ENCODE peak calls at places on chromosomes 2 and 18, in six cellular contexts. One of them, this sample, is unnamed.

GRCh38 chr2:56522605-56523089 is 338.9 kb downstream of the CCDC85A start:
- DNase-seq in left cardiac atrium: peak
- DNase-seq in T-cell: no peak
- DNase-seq in HFF-Myc: peak
- DNase-seq in activated T-helper 2 cell treated with anti-CD3 and anti-CD28 coated beads, Interferon-gamma antibody, Interleukin-2, Interleukin-4, amounts not matched to agents 10 μg/mL and 5 μg/mL and 100 μg/mL, durations not matched to agents 14 hours and 24 hours and 36 hours: no peak
- DNase-seq in CD4-positive, CD25-positive, alpha-beta regulatory T cell: no peak
- DNase-seq in this sample: peak

GRCh38 chr2:71100195-71100964 is 29.6 kb downstream of the MCEE start:
- DNase-seq in T-cell: no peak
- DNase-seq in CD4-positive, CD25-positive, alpha-beta regulatory T cell: peak
- DNase-seq in left cardiac atrium: peak
- DNase-seq in HFF-Myc: peak
- DNase-seq in activated T-helper 2 cell treated with anti-CD3 and anti-CD28 coated beads, Interferon-gamma antibody, Interleukin-2, Interleukin-4, amounts not matched to agents 10 μg/mL and 5 μg/mL and 100 μg/mL, durations not matched to agents 14 hours and 24 hours and 36 hours: peak
- DNase-seq in this sample: peak

GRCh38 chr2:133844214-133844892 is 276.1 kb upstream of the NCKAP5 start:
- DNase-seq in activated T-helper 2 cell treated with anti-CD3 and anti-CD28 coated beads, Interferon-gamma antibody, Interleukin-2, Interleukin-4, amounts not matched to agents 10 μg/mL and 5 μg/mL and 100 μg/mL, durations not matched to agents 14 hours and 24 hours and 36 hours: no peak
- DNase-seq in T-cell: peak
- DNase-seq in left cardiac atrium: peak
- DNase-seq in HFF-Myc: peak
- DNase-seq in CD4-positive, CD25-positive, alpha-beta regulatory T cell: peak
- DNase-seq in this sample: no peak

GRCh38 chr18:814300-815084 is 2.5 kb upstream of the YES1 start:
- DNase-seq in left cardiac atrium: no peak
- DNase-seq in activated T-helper 2 cell treated with anti-CD3 and anti-CD28 coated beads, Interferon-gamma antibody, Interleukin-2, Interleukin-4, amounts not matched to agents 10 μg/mL and 5 μg/mL and 100 μg/mL, durations not matched to agents 14 hours and 24 hours and 36 hours: no peak
- DNase-seq in CD4-positive, CD25-positive, alpha-beta regulatory T cell: no peak
- DNase-seq in T-cell: no peak
- DNase-seq in HFF-Myc: no peak
- DNase-seq in this sample: no peak

GRCh38 chr2:135093192-135093591 is 41.1 kb downstream of the RAB3GAP1 start:
- DNase-seq in activated T-helper 2 cell treated with anti-CD3 and anti-CD28 coated beads, Interferon-gamma antibody, Interleukin-2, Interleukin-4, amounts not matched to agents 10 μg/mL and 5 μg/mL and 100 μg/mL, durations not matched to agents 14 hours and 24 hours and 36 hours: no peak
- DNase-seq in CD4-positive, CD25-positive, alpha-beta regulatory T cell: no peak
- DNase-seq in T-cell: no peak
- DNase-seq in HFF-Myc: no peak
- DNase-seq in left cardiac atrium: no peak
- DNase-seq in this sample: no peak

GRCh38 chr18:8139971-8140406 is 469.2 kb upstream of the RAB12 start:
- DNase-seq in left cardiac atrium: peak
- DNase-seq in CD4-positive, CD25-positive, alpha-beta regulatory T cell: no peak
- DNase-seq in HFF-Myc: no peak
- DNase-seq in T-cell: no peak
- DNase-seq in activated T-helper 2 cell treated with anti-CD3 and anti-CD28 coated beads, Interferon-gamma antibody, Interleukin-2, Interleukin-4, amounts not matched to agents 10 μg/mL and 5 μg/mL and 100 μg/mL, durations not matched to agents 14 hours and 24 hours and 36 hours: no peak
- DNase-seq in this sample: no peak

GRCh38 chr18:78984941-78985784 is 5.5 kb downstream of the SALL3 start:
- DNase-seq in HFF-Myc: no peak
- DNase-seq in CD4-positive, CD25-positive, alpha-beta regulatory T cell: peak
- DNase-seq in left cardiac atrium: no peak
- DNase-seq in activated T-helper 2 cell treated with anti-CD3 and anti-CD28 coated beads, Interferon-gamma antibody, Interleukin-2, Interleukin-4, amounts not matched to agents 10 μg/mL and 5 μg/mL and 100 μg/mL, durations not matched to agents 14 hours and 24 hours and 36 hours: no peak
- DNase-seq in T-cell: no peak
- DNase-seq in this sample: no peak

GRCh38 chr18:79523221-79523737 is 127.5 kb downstream of the NFATC1 start:
- DNase-seq in activated T-helper 2 cell treated with anti-CD3 and anti-CD28 coated beads, Interferon-gamma antibody, Interleukin-2, Interleukin-4, amounts not matched to agents 10 μg/mL and 5 μg/mL and 100 μg/mL, durations not matched to agents 14 hours and 24 hours and 36 hours: peak
- DNase-seq in T-cell: peak
- DNase-seq in left cardiac atrium: no peak
- DNase-seq in HFF-Myc: no peak
- DNase-seq in CD4-positive, CD25-positive, alpha-beta regulatory T cell: peak
- DNase-seq in this sample: no peak

GRCh38 chr2:85584857-85585780 is 888 bp downstream of the VAMP5 start:
- DNase-seq in left cardiac atrium: peak
- DNase-seq in HFF-Myc: peak
- DNase-seq in CD4-positive, CD25-positive, alpha-beta regulatory T cell: peak
- DNase-seq in activated T-helper 2 cell treated with anti-CD3 and anti-CD28 coated beads, Interferon-gamma antibody, Interleukin-2, Interleukin-4, amounts not matched to agents 10 μg/mL and 5 μg/mL and 100 μg/mL, durations not matched to agents 14 hours and 24 hours and 36 hours: no peak
- DNase-seq in T-cell: no peak
- DNase-seq in this sample: no peak

GRCh38 chr2:63698825-63699548 is 110.2 kb downstream of the MDH1 start:
- DNase-seq in HFF-Myc: peak
- DNase-seq in activated T-helper 2 cell treated with anti-CD3 and anti-CD28 coated beads, Interferon-gamma antibody, Interleukin-2, Interleukin-4, amounts not matched to agents 10 μg/mL and 5 μg/mL and 100 μg/mL, durations not matched to agents 14 hours and 24 hours and 36 hours: no peak
- DNase-seq in CD4-positive, CD25-positive, alpha-beta regulatory T cell: peak
- DNase-seq in left cardiac atrium: peak
- DNase-seq in T-cell: no peak
- DNase-seq in this sample: peak

GRCh38 chr2:75416420-75417342 is 144.1 kb downstream of the EVA1A start:
- DNase-seq in activated T-helper 2 cell treated with anti-CD3 and anti-CD28 coated beads, Interferon-gamma antibody, Interleukin-2, Interleukin-4, amounts not matched to agents 10 μg/mL and 5 μg/mL and 100 μg/mL, durations not matched to agents 14 hours and 24 hours and 36 hours: no peak
- DNase-seq in HFF-Myc: no peak
- DNase-seq in left cardiac atrium: no peak
- DNase-seq in CD4-positive, CD25-positive, alpha-beta regulatory T cell: peak
- DNase-seq in T-cell: no peak
- DNase-seq in this sample: no peak

GRCh38 chr2:152600698-152601097 is 116.6 kb downstream of the PRPF40A start:
- DNase-seq in activated T-helper 2 cell treated with anti-CD3 and anti-CD28 coated beads, Interferon-gamma antibody, Interleukin-2, Interleukin-4, amounts not matched to agents 10 μg/mL and 5 μg/mL and 100 μg/mL, durations not matched to agents 14 hours and 24 hours and 36 hours: no peak
- DNase-seq in CD4-positive, CD25-positive, alpha-beta regulatory T cell: no peak
- DNase-seq in HFF-Myc: no peak
- DNase-seq in T-cell: no peak
- DNase-seq in left cardiac atrium: no peak
- DNase-seq in this sample: no peak

GRCh38 chr18:37669991-37670534 is 104.5 kb upstream of the CELF4 start:
- DNase-seq in T-cell: no peak
- DNase-seq in CD4-positive, CD25-positive, alpha-beta regulatory T cell: no peak
- DNase-seq in left cardiac atrium: no peak
- DNase-seq in activated T-helper 2 cell treated with anti-CD3 and anti-CD28 coated beads, Interferon-gamma antibody, Interleukin-2, Interleukin-4, amounts not matched to agents 10 μg/mL and 5 μg/mL and 100 μg/mL, durations not matched to agents 14 hours and 24 hours and 36 hours: no peak
- DNase-seq in HFF-Myc: no peak
- DNase-seq in this sample: no peak

GRCh38 chr2:121266543-121267106 is 18.4 kb downstream of the TFCP2L1 start:
- DNase-seq in left cardiac atrium: no peak
- DNase-seq in T-cell: no peak
- DNase-seq in HFF-Myc: no peak
- DNase-seq in activated T-helper 2 cell treated with anti-CD3 and anti-CD28 coated beads, Interferon-gamma antibody, Interleukin-2, Interleukin-4, amounts not matched to agents 10 μg/mL and 5 μg/mL and 100 μg/mL, durations not matched to agents 14 hours and 24 hours and 36 hours: no peak
- DNase-seq in CD4-positive, CD25-positive, alpha-beta regulatory T cell: no peak
- DNase-seq in this sample: no peak

GRCh38 chr2:230814616-230815015 is 50.1 kb upstream of the ITM2C start:
- DNase-seq in activated T-helper 2 cell treated with anti-CD3 and anti-CD28 coated beads, Interferon-gamma antibody, Interleukin-2, Interleukin-4, amounts not matched to agents 10 μg/mL and 5 μg/mL and 100 μg/mL, durations not matched to agents 14 hours and 24 hours and 36 hours: no peak
- DNase-seq in CD4-positive, CD25-positive, alpha-beta regulatory T cell: peak
- DNase-seq in left cardiac atrium: no peak
- DNase-seq in T-cell: no peak
- DNase-seq in HFF-Myc: no peak
- DNase-seq in this sample: no peak

GRCh38 chr18:79581406-79581805 is 98.2 kb upstream of the CTDP1 start:
- DNase-seq in HFF-Myc: no peak
- DNase-seq in activated T-helper 2 cell treated with anti-CD3 and anti-CD28 coated beads, Interferon-gamma antibody, Interleukin-2, Interleukin-4, amounts not matched to agents 10 μg/mL and 5 μg/mL and 100 μg/mL, durations not matched to agents 14 hours and 24 hours and 36 hours: no peak
- DNase-seq in T-cell: no peak
- DNase-seq in CD4-positive, CD25-positive, alpha-beta regulatory T cell: no peak
- DNase-seq in left cardiac atrium: no peak
- DNase-seq in this sample: no peak

GRCh38 chr2:236607471-236608307 is 38.1 kb downstream of the ACKR3 start:
- DNase-seq in CD4-positive, CD25-positive, alpha-beta regulatory T cell: no peak
- DNase-seq in T-cell: no peak
- DNase-seq in activated T-helper 2 cell treated with anti-CD3 and anti-CD28 coated beads, Interferon-gamma antibody, Interleukin-2, Interleukin-4, amounts not matched to agents 10 μg/mL and 5 μg/mL and 100 μg/mL, durations not matched to agents 14 hours and 24 hours and 36 hours: no peak
- DNase-seq in HFF-Myc: peak
- DNase-seq in left cardiac atrium: no peak
- DNase-seq in this sample: no peak

GRCh38 chr2:132404056-132404455 is 12.5 kb upstream of the GPR39 start:
- DNase-seq in CD4-positive, CD25-positive, alpha-beta regulatory T cell: no peak
- DNase-seq in left cardiac atrium: no peak
- DNase-seq in activated T-helper 2 cell treated with anti-CD3 and anti-CD28 coated beads, Interferon-gamma antibody, Interleukin-2, Interleukin-4, amounts not matched to agents 10 μg/mL and 5 μg/mL and 100 μg/mL, durations not matched to agents 14 hours and 24 hours and 36 hours: no peak
- DNase-seq in HFF-Myc: no peak
- DNase-seq in T-cell: no peak
- DNase-seq in this sample: no peak

GRCh38 chr2:102074167-102074778 is 68.3 kb upstream of the IL1R1 start:
- DNase-seq in T-cell: no peak
- DNase-seq in left cardiac atrium: no peak
- DNase-seq in HFF-Myc: no peak
- DNase-seq in CD4-positive, CD25-positive, alpha-beta regulatory T cell: no peak
- DNase-seq in activated T-helper 2 cell treated with anti-CD3 and anti-CD28 coated beads, Interferon-gamma antibody, Interleukin-2, Interleukin-4, amounts not matched to agents 10 μg/mL and 5 μg/mL and 100 μg/mL, durations not matched to agents 14 hours and 24 hours and 36 hours: no peak
- DNase-seq in this sample: no peak

GRCh38 chr18:79776674-79777073 is 21.1 kb upstream of the KCNG2 start:
- DNase-seq in activated T-helper 2 cell treated with anti-CD3 and anti-CD28 coated beads, Interferon-gamma antibody, Interleukin-2, Interleukin-4, amounts not matched to agents 10 μg/mL and 5 μg/mL and 100 μg/mL, durations not matched to agents 14 hours and 24 hours and 36 hours: no peak
- DNase-seq in left cardiac atrium: no peak
- DNase-seq in T-cell: no peak
- DNase-seq in HFF-Myc: no peak
- DNase-seq in CD4-positive, CD25-positive, alpha-beta regulatory T cell: no peak
- DNase-seq in this sample: no peak

GRCh38 chr2:3399829-3400228 is 20.3 kb downstream of the TRAPPC12 start:
- DNase-seq in activated T-helper 2 cell treated with anti-CD3 and anti-CD28 coated beads, Interferon-gamma antibody, Interleukin-2, Interleukin-4, amounts not matched to agents 10 μg/mL and 5 μg/mL and 100 μg/mL, durations not matched to agents 14 hours and 24 hours and 36 hours: no peak
- DNase-seq in T-cell: no peak
- DNase-seq in HFF-Myc: no peak
- DNase-seq in left cardiac atrium: peak
- DNase-seq in CD4-positive, CD25-positive, alpha-beta regulatory T cell: no peak
- DNase-seq in this sample: no peak

GRCh38 chr2:215796160-215796559 is 217.2 kb downstream of the MREG start:
- DNase-seq in T-cell: no peak
- DNase-seq in activated T-helper 2 cell treated with anti-CD3 and anti-CD28 coated beads, Interferon-gamma antibody, Interleukin-2, Interleukin-4, amounts not matched to agents 10 μg/mL and 5 μg/mL and 100 μg/mL, durations not matched to agents 14 hours and 24 hours and 36 hours: no peak
- DNase-seq in CD4-positive, CD25-positive, alpha-beta regulatory T cell: no peak
- DNase-seq in HFF-Myc: peak
- DNase-seq in left cardiac atrium: no peak
- DNase-seq in this sample: peak

GRCh38 chr2:182301093-182301492 is 125.7 kb downstream of the PDE1A start:
- DNase-seq in CD4-positive, CD25-positive, alpha-beta regulatory T cell: no peak
- DNase-seq in left cardiac atrium: no peak
- DNase-seq in HFF-Myc: no peak
- DNase-seq in activated T-helper 2 cell treated with anti-CD3 and anti-CD28 coated beads, Interferon-gamma antibody, Interleukin-2, Interleukin-4, amounts not matched to agents 10 μg/mL and 5 μg/mL and 100 μg/mL, durations not matched to agents 14 hours and 24 hours and 36 hours: no peak
- DNase-seq in T-cell: no peak
- DNase-seq in this sample: no peak

GRCh38 chr2:185374878-185375277 is 363.7 kb upstream of the FSIP2 start:
- DNase-seq in activated T-helper 2 cell treated with anti-CD3 and anti-CD28 coated beads, Interferon-gamma antibody, Interleukin-2, Interleukin-4, amounts not matched to agents 10 μg/mL and 5 μg/mL and 100 μg/mL, durations not matched to agents 14 hours and 24 hours and 36 hours: no peak
- DNase-seq in T-cell: no peak
- DNase-seq in left cardiac atrium: no peak
- DNase-seq in CD4-positive, CD25-positive, alpha-beta regulatory T cell: no peak
- DNase-seq in HFF-Myc: no peak
- DNase-seq in this sample: peak

GRCh38 chr18:3207565-3207964 is 12.2 kb downstream of the MYOM1 start:
- DNase-seq in left cardiac atrium: no peak
- DNase-seq in HFF-Myc: no peak
- DNase-seq in activated T-helper 2 cell treated with anti-CD3 and anti-CD28 coated beads, Interferon-gamma antibody, Interleukin-2, Interleukin-4, amounts not matched to agents 10 μg/mL and 5 μg/mL and 100 μg/mL, durations not matched to agents 14 hours and 24 hours and 36 hours: no peak
- DNase-seq in CD4-positive, CD25-positive, alpha-beta regulatory T cell: no peak
- DNase-seq in T-cell: no peak
- DNase-seq in this sample: no peak

GRCh38 chr2:146949400-146949799 is 895.4 kb upstream of the ACVR2A start:
- DNase-seq in activated T-helper 2 cell treated with anti-CD3 and anti-CD28 coated beads, Interferon-gamma antibody, Interleukin-2, Interleukin-4, amounts not matched to agents 10 μg/mL and 5 μg/mL and 100 μg/mL, durations not matched to agents 14 hours and 24 hours and 36 hours: no peak
- DNase-seq in HFF-Myc: no peak
- DNase-seq in left cardiac atrium: no peak
- DNase-seq in T-cell: no peak
- DNase-seq in CD4-positive, CD25-positive, alpha-beta regulatory T cell: no peak
- DNase-seq in this sample: no peak

GRCh38 chr2:100194951-100195350 is 52.6 kb upstream of the AFF3 start:
- DNase-seq in T-cell: no peak
- DNase-seq in activated T-helper 2 cell treated with anti-CD3 and anti-CD28 coated beads, Interferon-gamma antibody, Interleukin-2, Interleukin-4, amounts not matched to agents 10 μg/mL and 5 μg/mL and 100 μg/mL, durations not matched to agents 14 hours and 24 hours and 36 hours: no peak
- DNase-seq in left cardiac atrium: no peak
- DNase-seq in CD4-positive, CD25-positive, alpha-beta regulatory T cell: no peak
- DNase-seq in HFF-Myc: no peak
- DNase-seq in this sample: no peak

GRCh38 chr2:221608442-221608841 is 36.3 kb upstream of the EPHA4 start:
- DNase-seq in left cardiac atrium: no peak
- DNase-seq in activated T-helper 2 cell treated with anti-CD3 and anti-CD28 coated beads, Interferon-gamma antibody, Interleukin-2, Interleukin-4, amounts not matched to agents 10 μg/mL and 5 μg/mL and 100 μg/mL, durations not matched to agents 14 hours and 24 hours and 36 hours: no peak
- DNase-seq in T-cell: no peak
- DNase-seq in HFF-Myc: no peak
- DNase-seq in CD4-positive, CD25-positive, alpha-beta regulatory T cell: no peak
- DNase-seq in this sample: no peak

GRCh38 chr18:78629426-78629825 is 350.2 kb upstream of the SALL3 start:
- DNase-seq in CD4-positive, CD25-positive, alpha-beta regulatory T cell: no peak
- DNase-seq in activated T-helper 2 cell treated with anti-CD3 and anti-CD28 coated beads, Interferon-gamma antibody, Interleukin-2, Interleukin-4, amounts not matched to agents 10 μg/mL and 5 μg/mL and 100 μg/mL, durations not matched to agents 14 hours and 24 hours and 36 hours: no peak
- DNase-seq in HFF-Myc: no peak
- DNase-seq in left cardiac atrium: no peak
- DNase-seq in T-cell: no peak
- DNase-seq in this sample: no peak

GRCh38 chr2:207530160-207531023 is 630 bp downstream of the CREB1 start:
- DNase-seq in left cardiac atrium: peak
- DNase-seq in CD4-positive, CD25-positive, alpha-beta regulatory T cell: peak
- DNase-seq in activated T-helper 2 cell treated with anti-CD3 and anti-CD28 coated beads, Interferon-gamma antibody, Interleukin-2, Interleukin-4, amounts not matched to agents 10 μg/mL and 5 μg/mL and 100 μg/mL, durations not matched to agents 14 hours and 24 hours and 36 hours: peak
- DNase-seq in HFF-Myc: no peak
- DNase-seq in T-cell: peak
- DNase-seq in this sample: no peak

This sample was measured in brain pericyte.